ENCODE peak calls at places on chromosome 7, in ten cellular contexts. N, L, J, F, O, Q, C, G, U and B are unnamed samples.
A peak's percentile ranks its signal among the peaks of the same experiment; 100 is the strongest.

GRCh38 chr7:55448526-55448925 is 83.4 kb downstream of the LANCL2 start:
- DNase-seq in N (no peak), L (no peak), J (no peak), F (no peak), O (no peak), Q (no peak), C (no peak), G (no peak), U (no peak), B (no peak)

GRCh38 chr7:29641651-29642050 is 78.0 kb downstream of the PRR15 start:
- DNase-seq in N (no peak), L (no peak), J (no peak), F (no peak), O (no peak), Q (no peak), C (no peak), G (no peak), U (no peak), B (no peak)

GRCh38 chr7:99219985-99220384 is 12.1 kb upstream of the KPNA7 start:
- DNase-seq in N (no peak), L (no peak), J (no peak), F (no peak), O (no peak), Q (no peak), C (no peak), G (no peak), U (no peak), B (no peak)

GRCh38 chr7:31512166-31512565 is 1.7 kb upstream of the ITPRID1 start:
- DNase-seq in N (no peak), L (no peak), J (no peak), F (no peak), O (no peak), Q (no peak), C (no peak), G (no peak), U (no peak), B (no peak)

GRCh38 chr7:13106513-13106912 is 419.1 kb downstream of the ARL4A start:
- DNase-seq in N (no peak), L (no peak), J (no peak), F (no peak), O (no peak), Q (no peak), C (no peak), G (no peak), U (no peak), B (no peak)

GRCh38 chr7:193538-194256 is 1.3 kb downstream of the FAM20C start:
- DNase-seq in N (no peak), L (no peak), J (peak; percentile 33), F (peak; percentile 24), O (no peak), Q (no peak), C (no peak), G (no peak), U (no peak), B (no peak)

GRCh38 chr7:2199956-2200583 is 32.7 kb downstream of the MAD1L1 start:
- DNase-seq in N (no peak), L (no peak), J (no peak), F (no peak), O (no peak), Q (no peak), C (no peak), G (no peak), U (no peak), B (no peak)

GRCh38 chr7:13830604-13830915 is 158.9 kb downstream of the ETV1 start:
- DNase-seq in N (no peak), L (no peak), J (no peak), F (peak; percentile 70), O (no peak), Q (no peak), C (no peak), G (no peak), U (no peak), B (no peak)

GRCh38 chr7:91251877-91252276 is 12.4 kb upstream of the FZD1 start:
- DNase-seq in N (no peak), L (no peak), J (no peak), F (no peak), O (no peak), Q (no peak), C (no peak), G (no peak), U (no peak), B (no peak)

GRCh38 chr7:117163101-117163500 is 159.8 kb downstream of the WNT2 start:
- DNase-seq in N (no peak), L (no peak), J (no peak), F (no peak), O (no peak), Q (no peak), C (no peak), G (no peak), U (no peak), B (no peak)

GRCh38 chr7:100477871-100478248 is 1.2 kb downstream of the TSC22D4 start:
- DNase-seq in N (no peak), L (no peak), J (no peak), F (no peak), O (no peak), Q (peak; percentile 25), C (no peak), G (no peak), U (no peak), B (no peak)

GRCh38 chr7:157458254-157458633 is 121.4 kb downstream of the DNAJB6 start:
- DNase-seq in N (no peak), L (no peak), J (no peak), F (no peak), O (no peak), Q (no peak), C (no peak), G (no peak), U (no peak), B (no peak)

GRCh38 chr7:68250143-68250542 is 1253.5 kb downstream of the TYW1 start:
- DNase-seq in N (no peak), L (no peak), J (no peak), F (no peak), O (no peak), Q (no peak), C (no peak), G (no peak), U (no peak), B (no peak)

GRCh38 chr7:128920913-128921582 is 10.5 kb upstream of the KCP start:
- DNase-seq in N (no peak), L (no peak), J (no peak), F (no peak), O (no peak), Q (no peak), C (no peak), G (no peak), U (no peak), B (no peak)

GRCh38 chr7:132178393-132178765 is 397.9 kb downstream of the PLXNA4 start:
- DNase-seq in N (no peak), L (no peak), J (no peak), F (no peak), O (no peak), Q (no peak), C (no peak), G (no peak), U (no peak), B (no peak)

GRCh38 chr7:148695953-148696352 is 2.8 kb upstream of the CUL1 start:
- DNase-seq in N (no peak), L (no peak), J (no peak), F (peak; percentile 27), O (no peak), Q (no peak), C (no peak), G (no peak), U (no peak), B (no peak)

GRCh38 chr7:107939472-107940145 is 48.6 kb downstream of the DLD start:
- DNase-seq in N (no peak), L (peak; percentile 57), J (no peak), F (peak; percentile 69), O (no peak), Q (no peak), C (no peak), G (no peak), U (no peak), B (peak; percentile 62)

GRCh38 chr7:12610899-12611298 is 40.4 kb downstream of the SCIN start:
- DNase-seq in N (no peak), L (no peak), J (no peak), F (no peak), O (no peak), Q (no peak), C (no peak), G (no peak), U (no peak), B (no peak)

GRCh38 chr7:24158976-24159375 is 125.0 kb upstream of the NPY start:
- DNase-seq in N (no peak), L (no peak), J (no peak), F (no peak), O (no peak), Q (no peak), C (no peak), G (no peak), U (no peak), B (no peak)

GRCh38 chr7:86733783-86734182 is 90.1 kb downstream of the GRM3 start:
- DNase-seq in N (no peak), L (no peak), J (no peak), F (peak; percentile 8), O (no peak), Q (no peak), C (no peak), G (no peak), U (no peak), B (no peak)

GRCh38 chr7:80634505-80634904 is 3.9 kb upstream of the CD36 start:
- DNase-seq in N (no peak), L (no peak), J (no peak), F (peak; percentile 92), O (peak; percentile 64), Q (no peak), C (no peak), G (no peak), U (no peak), B (no peak)

GRCh38 chr7:86867163-86867762 is 192.2 kb downstream of the ELAPOR2 start:
- DNase-seq in N (no peak), L (no peak), J (no peak), F (no peak), O (no peak), Q (no peak), C (no peak), G (peak; percentile 6), U (no peak), B (no peak)

GRCh38 chr7:12107841-12108249 is 103.2 kb upstream of the TMEM106B start:
- DNase-seq in N (no peak), L (no peak), J (no peak), F (peak; percentile 57), O (no peak), Q (no peak), C (no peak), G (no peak), U (no peak), B (no peak)

GRCh38 chr7:41058986-41059741 is 643.7 kb downstream of the INHBA start:
- DNase-seq in N (no peak), L (no peak), J (no peak), F (peak; percentile 41), O (no peak), Q (no peak), C (no peak), G (no peak), U (no peak), B (no peak)

GRCh38 chr7:122316467-122317394 is 12.2 kb upstream of the FEZF1 start:
- DNase-seq in N (no peak), L (no peak), J (no peak), F (no peak), O (no peak), Q (no peak), C (no peak), G (no peak), U (no peak), B (no peak)